ENCODE peak calls at places on chromosomes 2 and 18, in six cellular contexts. One of them, this sample, is unnamed. For H3K4me1, the result is how much of the 10 kb centered on the place peaks cover.

GRCh38 chr2:38498039-38498438 is 104.7 kb downstream of the HNRNPLL start:
- DNase-seq in K562: no peak
- DNase-seq in SK-N-SH: no peak
- DNase-seq in HepG2: peak
- DNase-seq in GM12878: no peak
- DNase-seq in sigmoid colon: no peak
- DNase-seq in this sample: no peak

GRCh38 chr2:240253583-240254145 is 113.2 kb upstream of the OTOS start:
- DNase-seq in K562: no peak
- DNase-seq in SK-N-SH: peak
- DNase-seq in HepG2: no peak
- DNase-seq in GM12878: no peak
- DNase-seq in sigmoid colon: no peak
- DNase-seq in this sample: peak

GRCh38 chr2:235979753-235980459 is 188.3 kb downstream of the GBX2 start:
- DNase-seq in K562: no peak
- DNase-seq in SK-N-SH: no peak
- DNase-seq in HepG2: no peak
- DNase-seq in GM12878: no peak
- DNase-seq in sigmoid colon: no peak
- DNase-seq in this sample: no peak

GRCh38 chr2:206693399-206694137 is 24.6 kb downstream of the DYTN start:
- DNase-seq in K562: peak
- DNase-seq in SK-N-SH: peak
- DNase-seq in HepG2: peak
- DNase-seq in GM12878: peak
- DNase-seq in sigmoid colon: no peak
- DNase-seq in this sample: no peak

GRCh38 chr18:28824183-28824574 is 647.2 kb upstream of the CDH2 start:
- DNase-seq in K562: no peak
- DNase-seq in SK-N-SH: no peak
- DNase-seq in HepG2: no peak
- DNase-seq in GM12878: no peak
- DNase-seq in sigmoid colon: no peak
- DNase-seq in this sample: no peak

GRCh38 chr2:246489-247145 is 17.2 kb downstream of the SH3YL1 start:
- DNase-seq in K562: peak
- DNase-seq in SK-N-SH: peak
- DNase-seq in HepG2: peak
- DNase-seq in GM12878: no peak
- DNase-seq in sigmoid colon: no peak
- DNase-seq in this sample: peak

GRCh38 chr2:18345848-18346247 is 214.6 kb downstream of the RDH14 start:
- DNase-seq in K562: no peak
- DNase-seq in SK-N-SH: no peak
- DNase-seq in HepG2: no peak
- DNase-seq in GM12878: no peak
- DNase-seq in sigmoid colon: no peak
- DNase-seq in this sample: no peak

GRCh38 chr2:36696533-36696932 is at the start of gene VIT:
- DNase-seq in K562: no peak
- DNase-seq in SK-N-SH: no peak
- DNase-seq in HepG2: no peak
- DNase-seq in GM12878: no peak
- DNase-seq in sigmoid colon: no peak
- DNase-seq in this sample: no peak

GRCh38 chr2:79887747-79888374 is 375.0 kb downstream of the CTNNA2 start:
- DNase-seq in K562: peak
- DNase-seq in SK-N-SH: peak
- DNase-seq in HepG2: peak
- DNase-seq in GM12878: peak
- DNase-seq in sigmoid colon: no peak
- DNase-seq in this sample: no peak

GRCh38 chr2:206011795-206012194 is 74.2 kb downstream of the INO80D start:
- DNase-seq in K562: no peak
- DNase-seq in SK-N-SH: no peak
- DNase-seq in HepG2: no peak
- DNase-seq in GM12878: no peak
- DNase-seq in sigmoid colon: no peak
- DNase-seq in this sample: no peak

GRCh38 chr2:152335851-152336102 is 803 bp downstream of the FMNL2 start:
- DNase-seq in K562: no peak
- DNase-seq in SK-N-SH: peak
- DNase-seq in HepG2: no peak
- DNase-seq in GM12878: no peak
- DNase-seq in sigmoid colon: no peak
- DNase-seq in this sample: no peak

GRCh38 chr2:176104338-176105077 is 2.6 kb upstream of the HOXD11 start:
- DNase-seq in K562: no peak
- DNase-seq in SK-N-SH: no peak
- DNase-seq in HepG2: no peak
- DNase-seq in GM12878: no peak
- DNase-seq in sigmoid colon: peak
- DNase-seq in this sample: no peak

GRCh38 chr2:63514781-63515180 is 73.5 kb downstream of the WDPCP start:
- DNase-seq in K562: no peak
- DNase-seq in SK-N-SH: no peak
- DNase-seq in HepG2: no peak
- DNase-seq in GM12878: no peak
- DNase-seq in sigmoid colon: no peak
- DNase-seq in this sample: no peak

GRCh38 chr2:216546646-216547403 is 48.2 kb downstream of the RPL37A start:
- DNase-seq in K562: no peak
- DNase-seq in SK-N-SH: no peak
- DNase-seq in HepG2: no peak
- DNase-seq in GM12878: no peak
- DNase-seq in sigmoid colon: no peak
- DNase-seq in this sample: no peak

GRCh38 chr2:231781798-231782726 is 980 bp upstream of the PDE6D start:
- DNase-seq in K562: no peak
- DNase-seq in SK-N-SH: no peak
- DNase-seq in HepG2: no peak
- DNase-seq in GM12878: peak
- DNase-seq in sigmoid colon: no peak
- DNase-seq in this sample: peak

GRCh38 chr18:64966667-64967066 is 784.1 kb upstream of the CDH7 start:
- DNase-seq in K562: no peak
- DNase-seq in SK-N-SH: peak
- DNase-seq in HepG2: no peak
- DNase-seq in GM12878: no peak
- DNase-seq in sigmoid colon: no peak
- DNase-seq in this sample: no peak

GRCh38 chr2:24588294-24588693 is 97.2 kb downstream of the NCOA1 start:
- DNase-seq in K562: no peak
- DNase-seq in SK-N-SH: no peak
- DNase-seq in HepG2: no peak
- DNase-seq in GM12878: no peak
- DNase-seq in sigmoid colon: no peak
- DNase-seq in this sample: no peak

GRCh38 chr2:41579811-41580210 is 468.0 kb upstream of the PKDCC start:
- DNase-seq in K562: no peak
- DNase-seq in SK-N-SH: no peak
- DNase-seq in HepG2: no peak
- DNase-seq in GM12878: no peak
- DNase-seq in sigmoid colon: no peak
- DNase-seq in this sample: no peak

GRCh38 chr2:174914894-174915760 is 90.1 kb downstream of the CHN1 start:
- DNase-seq in K562: no peak
- DNase-seq in SK-N-SH: peak
- DNase-seq in HepG2: no peak
- DNase-seq in GM12878: no peak
- DNase-seq in sigmoid colon: no peak
- DNase-seq in this sample: peak

GRCh38 chr2:4763009-4763408 is 929.2 kb upstream of the SOX11 start:
- DNase-seq in K562: no peak
- DNase-seq in SK-N-SH: peak
- DNase-seq in HepG2: no peak
- DNase-seq in GM12878: no peak
- DNase-seq in sigmoid colon: no peak
- DNase-seq in this sample: no peak

GRCh38 chr2:47810850-47811249 is 27.9 kb downstream of the MSH6 start:
- DNase-seq in K562: no peak
- DNase-seq in SK-N-SH: no peak
- DNase-seq in HepG2: no peak
- DNase-seq in GM12878: no peak
- DNase-seq in sigmoid colon: no peak
- DNase-seq in this sample: no peak

GRCh38 chr2:241586564-241587264 is 28.2 kb downstream of the BOK start:
- DNase-seq in K562: no peak
- DNase-seq in SK-N-SH: no peak
- DNase-seq in HepG2: no peak
- DNase-seq in GM12878: no peak
- DNase-seq in sigmoid colon: no peak
- DNase-seq in this sample: no peak

GRCh38 chr18:22558945-22559385 is 141.2 kb upstream of the CTAGE1 start:
- DNase-seq in K562: peak
- DNase-seq in SK-N-SH: peak
- DNase-seq in HepG2: peak
- DNase-seq in GM12878: no peak
- DNase-seq in sigmoid colon: peak
- DNase-seq in this sample: peak

GRCh38 chr2:227881866-227882517 is 10.6 kb downstream of the DAW1 start:
- DNase-seq in K562: no peak
- DNase-seq in SK-N-SH: no peak
- DNase-seq in HepG2: no peak
- DNase-seq in GM12878: no peak
- DNase-seq in sigmoid colon: no peak
- DNase-seq in this sample: no peak

GRCh38 chr2:108492364-108492763 is 41.9 kb upstream of the LIMS1 start:
- DNase-seq in K562: no peak
- DNase-seq in SK-N-SH: no peak
- DNase-seq in HepG2: peak
- DNase-seq in GM12878: no peak
- DNase-seq in sigmoid colon: no peak
- DNase-seq in this sample: no peak

GRCh38 chr18:24426398-24427294 is at the start of gene IMPACT:
- DNase-seq in K562: peak
- DNase-seq in SK-N-SH: peak
- DNase-seq in HepG2: peak
- DNase-seq in GM12878: no peak
- DNase-seq in sigmoid colon: peak
- DNase-seq in this sample: peak
- TF ChIP-seq EP300 in K562: no peak
- TF ChIP-seq EP300 in SK-N-SH: no peak
- TF ChIP-seq EP300 in HepG2: no peak
- TF ChIP-seq EP300 in GM12878: no peak
- TF ChIP-seq EP300 in sigmoid colon: no peak
- TF ChIP-seq EP300 in this sample: no peak

GRCh38 chr2:171149539-171149938 is 11.2 kb downstream of the TLK1 start:
- DNase-seq in K562: no peak
- DNase-seq in SK-N-SH: no peak
- DNase-seq in HepG2: no peak
- DNase-seq in GM12878: no peak
- DNase-seq in sigmoid colon: no peak
- DNase-seq in this sample: no peak

GRCh38 chr2:171146633-171147032 is 14.1 kb downstream of the TLK1 start:
- DNase-seq in K562: no peak
- DNase-seq in SK-N-SH: no peak
- DNase-seq in HepG2: no peak
- DNase-seq in GM12878: no peak
- DNase-seq in sigmoid colon: no peak
- DNase-seq in this sample: no peak

GRCh38 chr2:171147081-171147480 is 13.6 kb downstream of the TLK1 start:
- DNase-seq in K562: no peak
- DNase-seq in SK-N-SH: no peak
- DNase-seq in HepG2: no peak
- DNase-seq in GM12878: no peak
- DNase-seq in sigmoid colon: no peak
- DNase-seq in this sample: no peak

GRCh38 chr2:171143670-171144062 is 17.0 kb downstream of the TLK1 start:
- DNase-seq in K562: no peak
- DNase-seq in SK-N-SH: no peak
- DNase-seq in HepG2: no peak
- DNase-seq in GM12878: no peak
- DNase-seq in sigmoid colon: no peak
- DNase-seq in this sample: no peak

GRCh38 chr2:171146071-171146470 is 14.6 kb downstream of the TLK1 start:
- DNase-seq in K562: no peak
- DNase-seq in SK-N-SH: no peak
- DNase-seq in HepG2: no peak
- DNase-seq in GM12878: no peak
- DNase-seq in sigmoid colon: no peak
- DNase-seq in this sample: no peak
- H3K4me1 ChIP-seq in K562: under half
- H3K4me1 ChIP-seq in SK-N-SH: under half
- H3K4me1 ChIP-seq in HepG2: half or more
- H3K4me1 ChIP-seq in GM12878: under half
- H3K4me1 ChIP-seq in sigmoid colon: half or more
- H3K4me1 ChIP-seq in this sample: under half

GRCh38 chr18:55322176-55322735 is 265.7 kb downstream of the TCF4 start:
- DNase-seq in K562: no peak
- DNase-seq in SK-N-SH: peak
- DNase-seq in HepG2: no peak
- DNase-seq in GM12878: peak
- DNase-seq in sigmoid colon: peak
- DNase-seq in this sample: peak
- TF ChIP-seq EP300 in K562: no peak
- TF ChIP-seq EP300 in SK-N-SH: peak
- TF ChIP-seq EP300 in HepG2: no peak
- TF ChIP-seq EP300 in GM12878: peak
- TF ChIP-seq EP300 in sigmoid colon: peak
- TF ChIP-seq EP300 in this sample: no peak

GRCh38 chr2:16330571-16331351 is 334.9 kb downstream of the CYRIA start:
- DNase-seq in K562: no peak
- DNase-seq in SK-N-SH: no peak
- DNase-seq in HepG2: peak
- DNase-seq in GM12878: no peak
- DNase-seq in sigmoid colon: no peak
- DNase-seq in this sample: no peak

GRCh38 chr2:16327311-16327710 is 338.3 kb downstream of the CYRIA start:
- DNase-seq in K562: no peak
- DNase-seq in SK-N-SH: no peak
- DNase-seq in HepG2: no peak
- DNase-seq in GM12878: no peak
- DNase-seq in sigmoid colon: no peak
- DNase-seq in this sample: no peak

GRCh38 chr2:16330012-16330411 is 335.6 kb downstream of the CYRIA start:
- DNase-seq in K562: no peak
- DNase-seq in SK-N-SH: no peak
- DNase-seq in HepG2: peak
- DNase-seq in GM12878: no peak
- DNase-seq in sigmoid colon: no peak
- DNase-seq in this sample: no peak

GRCh38 chr2:16328521-16329190 is 337.0 kb downstream of the CYRIA start:
- DNase-seq in K562: no peak
- DNase-seq in SK-N-SH: no peak
- DNase-seq in HepG2: no peak
- DNase-seq in GM12878: no peak
- DNase-seq in sigmoid colon: no peak
- DNase-seq in this sample: no peak

DNA sequence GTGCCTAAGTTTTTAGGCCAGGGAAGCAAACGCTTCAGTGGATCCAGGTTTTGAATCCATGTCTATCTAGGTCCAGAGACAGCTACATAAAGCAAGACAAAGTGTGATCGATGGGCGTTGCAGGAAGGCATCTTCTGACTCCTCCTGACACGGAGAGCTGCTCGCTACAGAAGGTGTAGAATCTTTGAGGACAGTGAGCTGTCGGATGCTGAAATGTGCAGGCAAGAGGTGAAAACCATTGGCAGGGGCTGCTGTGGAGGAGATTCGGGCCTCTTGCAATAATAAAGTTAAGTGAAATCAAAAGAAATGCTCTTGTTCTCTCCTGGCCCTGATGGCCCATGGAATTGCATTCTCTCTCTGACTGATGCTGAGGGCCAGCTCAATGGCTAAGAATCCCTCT is 336.2 kb downstream of the CYRIA start:
- DNase-seq in K562: no peak
- DNase-seq in SK-N-SH: no peak
- DNase-seq in HepG2: no peak
- DNase-seq in GM12878: no peak
- DNase-seq in sigmoid colon: no peak
- DNase-seq in this sample: no peak
- H3K4me1 ChIP-seq in K562: under half
- H3K4me1 ChIP-seq in SK-N-SH: under half
- H3K4me1 ChIP-seq in HepG2: under half
- H3K4me1 ChIP-seq in GM12878: under half
- H3K4me1 ChIP-seq in sigmoid colon: under half
- H3K4me1 ChIP-seq in this sample: under half